ENCODE peak calls at places on chromosomes 12 and 14, in nine cellular contexts. Y is PC-3, M is HepG2, D is K562, V is neuronal stem cell, G is tibial artery, O is IMR-90, H is left ventricle myocardium inferior, K is Panc1. R is an unnamed sample. For H3K4me1, the result is how much of the 10 kb centered on the place peaks cover.

GRCh38 chr12:2129076-2129475 is 76.3 kb downstream of the CACNA1C start:
- DNase-seq in Y (peak), M (no peak), D (no peak), V (no peak), G (no peak), O (peak), H (no peak), K (no peak), R (no peak)

GRCh38 chr14:61959348-61959747 is 197.1 kb downstream of the SNAPC1 start:
- DNase-seq in Y (no peak), M (no peak), D (no peak), V (no peak), G (no peak), O (no peak), H (no peak), K (no peak), R (no peak)

GRCh38 chr12:14896477-14897184 is 11.0 kb upstream of the MGP start:
- DNase-seq in Y (no peak), M (no peak), D (peak), V (no peak), G (no peak), O (peak), H (no peak), K (no peak), R (no peak)

GRCh38 chr12:132771126-132771838 is 9.7 kb upstream of the ANKLE2 start:
- DNase-seq in Y (no peak), M (no peak), D (no peak), V (no peak), G (no peak), O (peak), H (no peak), K (no peak), R (peak)

GRCh38 chr12:105425263-105426174 is 95.0 kb downstream of the C12orf75 start:
- DNase-seq in Y (no peak), M (no peak), D (no peak), V (no peak), G (no peak), O (no peak), H (no peak), K (no peak), R (no peak)

GRCh38 chr12:101327547-101327946 is 47.6 kb downstream of the UTP20 start:
- DNase-seq in Y (no peak), M (no peak), D (no peak), V (no peak), G (no peak), O (no peak), H (no peak), K (no peak), R (no peak)

GRCh38 chr12:103561174-103561573 is 25.9 kb upstream of the STAB2 start:
- DNase-seq in Y (peak), M (no peak), D (no peak), V (no peak), G (no peak), O (no peak), H (no peak), K (no peak), R (no peak)

GRCh38 chr12:91871751-91872150 is 273.9 kb downstream of the BTG1 start:
- DNase-seq in Y (no peak), M (no peak), D (no peak), V (no peak), G (no peak), O (no peak), H (no peak), K (no peak), R (no peak)

GRCh38 chr12:110371408-110372055 is 32.0 kb downstream of the ANAPC7 start:
- DNase-seq in Y (no peak), M (no peak), D (no peak), V (no peak), G (peak), O (no peak), H (no peak), K (no peak), R (no peak)

GRCh38 chr12:104498211-104498801 is 41.6 kb downstream of the CHST11 start:
- DNase-seq in Y (no peak), M (no peak), D (no peak), V (no peak), G (no peak), O (no peak), H (no peak), K (no peak), R (peak)

GRCh38 chr14:65359503-65359902 is 53.0 kb upstream of the FUT8 start:
- DNase-seq in Y (peak), M (peak), D (no peak), V (no peak), G (no peak), O (peak), H (no peak), K (no peak), R (no peak)

GRCh38 chr12:116015525-116015924 is 262.0 kb downstream of the MED13L start:
- DNase-seq in Y (peak), M (peak), D (peak), V (no peak), G (no peak), O (peak), H (no peak), K (no peak), R (no peak)

GRCh38 chr14:56004807-56005579 is 113.2 kb upstream of the PELI2 start:
- DNase-seq in Y (no peak), M (no peak), D (peak), V (no peak), G (peak), O (peak), H (no peak), K (no peak), R (no peak)

GRCh38 chr12:80053048-80053790 is 46.1 kb upstream of the OTOGL start:
- DNase-seq in Y (peak), M (no peak), D (no peak), V (no peak), G (peak), O (peak), H (peak), K (no peak), R (no peak)

GRCh38 chr12:75812341-75813018 is 219.1 kb downstream of the PHLDA1 start:
- DNase-seq in Y (no peak), M (no peak), D (no peak), V (no peak), G (no peak), O (peak), H (no peak), K (no peak), R (no peak)

GRCh38 chr12:49482095-49483051 is 56.5 kb upstream of the KCNH3 start:
- DNase-seq in Y (peak), M (peak), D (no peak), V (no peak), G (no peak), O (peak), H (no peak), K (no peak), R (no peak)

GRCh38 chr14:55581011-55581806 is 1.2 kb downstream of the KTN1 start:
- DNase-seq in Y (peak), M (peak), D (peak), V (no peak), G (peak), O (no peak), H (peak), K (no peak), R (peak)

GRCh38 chr14:76136476-76137160 is 15.1 kb upstream of the GPATCH2L start:
- DNase-seq in Y (no peak), M (no peak), D (peak), V (no peak), G (no peak), O (no peak), H (no peak), K (no peak), R (no peak)

GRCh38 chr14:91848602-91849001 is 18.7 kb downstream of the TC2N start:
- DNase-seq in Y (no peak), M (no peak), D (no peak), V (no peak), G (no peak), O (no peak), H (no peak), K (no peak), R (no peak)

DNA sequence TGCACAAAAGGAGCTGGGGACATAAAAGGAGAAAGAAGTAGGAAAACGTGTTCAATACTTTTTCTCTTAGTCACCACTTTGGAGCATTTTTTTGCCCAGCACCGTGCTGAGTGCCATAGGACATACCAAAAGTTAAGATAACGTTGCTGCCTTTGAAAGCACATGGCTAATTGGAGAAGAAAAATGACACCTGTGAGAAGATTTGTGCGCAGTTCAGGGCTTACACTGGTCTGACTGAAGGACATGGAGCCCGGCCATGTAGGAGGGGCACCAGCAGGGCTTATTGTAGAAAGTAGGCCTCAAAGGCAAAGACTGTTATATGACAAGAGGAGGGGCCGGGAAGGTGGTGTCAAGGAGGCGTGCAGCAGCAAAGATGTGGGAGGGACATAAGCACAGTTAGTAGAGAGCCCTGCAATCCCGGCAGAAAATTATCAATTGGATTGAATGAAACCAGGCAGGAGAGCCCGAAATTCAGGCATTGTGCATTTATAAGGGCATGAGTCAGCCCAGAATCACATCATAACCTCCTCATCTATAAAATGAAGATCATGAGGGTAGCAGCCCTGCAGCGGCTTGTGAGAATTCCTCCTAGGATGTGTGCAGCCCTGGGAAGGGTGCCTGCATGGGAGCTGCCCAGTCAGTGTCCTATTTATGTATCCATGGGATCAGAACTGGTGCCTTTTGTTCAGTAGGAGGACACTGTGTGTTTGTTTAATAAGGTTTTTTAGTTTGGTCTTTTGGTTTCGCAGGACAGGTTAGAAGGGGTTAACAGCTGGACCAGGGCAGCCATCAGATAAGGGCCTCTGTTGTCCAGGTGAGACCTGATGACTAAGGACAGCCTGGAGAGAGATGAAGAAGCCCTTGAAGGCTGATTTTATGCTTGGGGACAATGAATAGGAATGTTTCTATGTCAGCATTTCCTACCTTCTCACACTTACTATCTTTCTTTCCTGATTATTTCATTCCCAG is 122.4 kb downstream of the GPR135 start:
- DNase-seq in Y (peak), M (no peak), D (no peak), V (no peak), G (no peak), O (no peak), H (peak), K (no peak), R (no peak)
- H3K4me1 ChIP-seq in Y (under half), M (under half), D (under half), V (under half), G (under half), O (under half), H (half or more), K (under half), R (under half)

DNA sequence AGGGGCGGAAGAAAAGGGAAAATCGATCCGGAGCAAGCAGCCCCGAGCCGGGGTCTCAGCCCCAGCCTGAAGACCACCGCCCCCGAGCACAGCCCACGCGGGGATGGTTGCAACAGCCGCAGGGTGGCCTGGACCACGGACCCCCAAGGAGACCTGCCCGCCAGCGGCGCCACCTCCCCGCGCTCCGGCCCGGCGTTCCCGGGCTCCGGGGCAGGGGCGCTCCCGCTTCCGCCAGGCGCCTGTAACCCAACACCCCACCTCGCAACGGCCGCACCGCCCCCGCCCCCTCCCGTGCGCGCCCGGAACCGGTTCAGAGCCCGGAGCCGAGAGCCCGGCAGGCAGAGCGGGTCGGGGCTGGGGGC is 571 bp downstream of the ACTN1 start:
- DNase-seq in Y (peak), M (no peak), D (peak), V (peak), G (peak), O (no peak), H (peak), K (no peak), R (peak)
- H3K27ac ChIP-seq in Y (peak), M (peak), D (peak), V (peak), G (peak), O (peak), H (peak), K (peak), R (peak)

DNA sequence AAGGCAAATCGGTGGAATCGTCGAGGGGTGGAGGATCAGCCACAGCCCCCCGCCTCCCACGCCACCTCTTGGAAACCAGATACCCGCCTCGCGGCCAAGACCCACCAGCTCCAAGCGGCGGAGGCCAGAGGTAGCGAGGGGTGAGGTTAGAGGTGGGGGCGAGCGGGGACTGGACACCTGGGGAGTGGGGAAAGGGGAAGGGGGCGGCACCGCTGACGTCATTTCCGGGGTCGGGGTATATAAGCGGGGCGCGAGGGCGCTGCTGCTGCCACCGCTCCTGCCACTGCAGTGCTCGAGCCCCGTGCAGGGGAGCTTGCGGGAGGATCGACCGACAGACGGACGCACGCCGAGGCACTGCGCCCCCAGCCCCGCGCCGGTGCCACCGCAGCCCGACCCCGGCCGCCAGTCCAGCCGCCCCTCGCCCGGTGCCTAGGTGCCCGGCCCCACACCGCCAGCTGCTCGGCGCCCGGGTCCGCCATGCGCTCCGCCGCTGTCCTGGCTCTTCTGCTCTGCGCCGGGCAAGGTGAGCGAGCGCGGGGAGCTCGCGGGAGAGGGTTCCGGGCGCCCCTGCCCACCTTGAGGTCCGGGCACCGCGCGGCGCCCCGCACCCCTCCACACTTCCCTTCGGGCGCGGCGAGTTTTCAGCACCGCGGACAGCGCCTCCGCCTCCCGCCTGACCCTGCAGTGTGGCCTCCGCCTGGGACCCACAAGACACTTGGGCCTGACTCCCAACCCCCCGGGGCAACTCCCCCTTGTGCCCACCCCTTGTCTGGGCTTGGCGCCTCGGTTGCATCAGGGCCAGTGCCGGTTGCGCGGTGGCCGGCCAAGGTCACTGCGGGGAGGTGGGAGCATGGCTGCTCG is at the start of gene CHGA:
- DNase-seq in Y (no peak), M (peak), D (peak), V (peak), G (no peak), O (peak), H (peak), K (no peak), R (peak)
- H3K4me1 ChIP-seq in Y (under half), M (under half), D (under half), V (under half), G (under half), O (under half), H (under half), K (under half), R (under half)

DNA sequence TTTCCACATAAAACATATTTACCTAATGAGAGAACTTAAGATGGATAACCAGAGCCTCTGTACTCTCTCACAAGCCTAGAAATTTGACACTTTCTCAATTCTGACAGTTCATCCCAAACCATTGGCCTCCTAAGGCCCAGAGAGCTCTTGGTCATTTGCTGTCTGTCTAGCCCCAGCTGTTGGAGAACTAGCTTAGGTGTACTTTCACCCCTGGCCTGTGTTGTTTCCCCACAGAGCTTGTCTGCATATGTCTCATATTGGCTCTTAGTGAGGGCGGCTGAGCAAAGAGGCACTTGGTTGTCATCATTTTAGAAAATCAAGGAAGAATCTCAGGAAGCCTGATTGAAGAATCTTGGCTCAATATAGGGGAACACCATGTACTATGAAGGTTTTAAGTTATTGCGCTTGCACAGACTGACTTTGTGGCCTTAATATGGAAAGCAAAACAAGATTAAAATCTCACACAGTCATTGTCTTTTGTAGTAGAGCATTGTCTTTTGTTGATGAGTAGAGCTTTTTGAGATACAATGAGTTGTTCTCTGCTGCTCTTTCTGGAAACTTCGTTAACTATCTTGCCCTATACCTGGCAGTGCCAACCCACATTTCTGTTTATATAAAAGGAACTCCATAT is 324.6 kb downstream of the RAD51B start:
- DNase-seq in Y (no peak), M (peak), D (peak), V (no peak), G (peak), O (peak), H (no peak), K (no peak), R (no peak)
- H3K27ac ChIP-seq in Y (no peak), M (no peak), D (no peak), V (no peak), G (peak), O (no peak), H (peak), K (peak), R (no peak)